ENCODE peak calls at places on chromosomes 2 and 18, in seven cellular contexts. P is suprapubic skin, F is thoracic aorta, C is uterus, Z is cardiac muscle cell, O is dorsolateral prefrontal cortex, Q is WERI-Rb-1. L is an unnamed sample.

GRCh38 chr2:144950874-144951560 is 431.1 kb upstream of the ZEB2 start:
- DNase-seq in P (no peak), F (no peak), C (no peak), Z (peak; percentile 88), O (no peak), Q (no peak), L (peak; percentile 90)

GRCh38 chr18:77366725-77367641 is 117.3 kb downstream of the GALR1 start:
- DNase-seq in P (no peak), F (no peak), C (peak; percentile 34), Z (peak; percentile 2), O (peak; percentile 48), Q (peak; percentile 95), L (peak; percentile 5)

GRCh38 chr2:145597809-145598208 is 1077.9 kb upstream of the ZEB2 start:
- DNase-seq in P (no peak), F (no peak), C (no peak), Z (peak; percentile 85), O (no peak), Q (no peak), L (peak; percentile 18)

GRCh38 chr2:128425731-128426620 is 107.3 kb upstream of the HS6ST1 start:
- DNase-seq in P (peak; percentile 42), F (no peak), C (peak; percentile 8), Z (peak; percentile 51), O (peak; percentile 22), Q (peak; percentile 3), L (peak; percentile 18)

GRCh38 chr2:59150430-59150829 is 909.3 kb upstream of the FANCL start:
- DNase-seq in P (no peak), F (no peak), C (no peak), Z (no peak), O (no peak), Q (no peak), L (peak; percentile 48)

GRCh38 chr2:42927334-42928160 is 135.2 kb upstream of the HAAO start:
- DNase-seq in P (no peak), F (no peak), C (peak; percentile 49), Z (no peak), O (no peak), Q (no peak), L (no peak)

GRCh38 chr2:160096414-160096813 is 34.0 kb upstream of the PLA2R1 start:
- DNase-seq in P (no peak), F (no peak), C (no peak), Z (no peak), O (no peak), Q (no peak), L (peak; percentile 85)

GRCh38 chr18:36186461-36187137 is 698 bp upstream of the MOCOS start:
- DNase-seq in P (peak; percentile 68), F (no peak), C (peak; percentile 30), Z (peak; percentile 40), O (no peak), Q (no peak), L (no peak)

GRCh38 chr2:7014201-7014640 is 97.0 kb downstream of the RNF144A start:
- DNase-seq in P (no peak), F (no peak), C (no peak), Z (peak; percentile 51), O (peak; percentile 66), Q (peak; percentile 83), L (no peak)

GRCh38 chr18:25350561-25351201 is 1.3 kb downstream of the ZNF521 start:
- DNase-seq in P (peak; percentile 75), F (no peak), C (peak; percentile 69), Z (peak; percentile 65), O (peak; percentile 34), Q (peak; percentile 9), L (no peak)

GRCh38 chr2:8222979-8223730 is 458.7 kb upstream of the ID2 start:
- DNase-seq in P (no peak), F (no peak), C (no peak), Z (no peak), O (no peak), Q (no peak), L (no peak)

GRCh38 chr2:70094171-70094977 is 7.1 kb downstream of the PCBP1 start:
- DNase-seq in P (no peak), F (no peak), C (no peak), Z (no peak), O (no peak), Q (no peak), L (no peak)

GRCh38 chr18:49786019-49786720 is 27.2 kb downstream of the ACAA2 start:
- DNase-seq in P (no peak), F (no peak), C (no peak), Z (no peak), O (no peak), Q (no peak), L (no peak)

GRCh38 chr18:49788327-49788908 is 24.9 kb downstream of the ACAA2 start:
- DNase-seq in P (no peak), F (no peak), C (no peak), Z (no peak), O (no peak), Q (no peak), L (peak; percentile 45)

GRCh38 chr18:49778826-49779465 is 34.4 kb downstream of the ACAA2 start:
- DNase-seq in P (no peak), F (no peak), C (no peak), Z (peak; percentile 42), O (no peak), Q (peak; percentile 70), L (peak; percentile 88)

DNA sequence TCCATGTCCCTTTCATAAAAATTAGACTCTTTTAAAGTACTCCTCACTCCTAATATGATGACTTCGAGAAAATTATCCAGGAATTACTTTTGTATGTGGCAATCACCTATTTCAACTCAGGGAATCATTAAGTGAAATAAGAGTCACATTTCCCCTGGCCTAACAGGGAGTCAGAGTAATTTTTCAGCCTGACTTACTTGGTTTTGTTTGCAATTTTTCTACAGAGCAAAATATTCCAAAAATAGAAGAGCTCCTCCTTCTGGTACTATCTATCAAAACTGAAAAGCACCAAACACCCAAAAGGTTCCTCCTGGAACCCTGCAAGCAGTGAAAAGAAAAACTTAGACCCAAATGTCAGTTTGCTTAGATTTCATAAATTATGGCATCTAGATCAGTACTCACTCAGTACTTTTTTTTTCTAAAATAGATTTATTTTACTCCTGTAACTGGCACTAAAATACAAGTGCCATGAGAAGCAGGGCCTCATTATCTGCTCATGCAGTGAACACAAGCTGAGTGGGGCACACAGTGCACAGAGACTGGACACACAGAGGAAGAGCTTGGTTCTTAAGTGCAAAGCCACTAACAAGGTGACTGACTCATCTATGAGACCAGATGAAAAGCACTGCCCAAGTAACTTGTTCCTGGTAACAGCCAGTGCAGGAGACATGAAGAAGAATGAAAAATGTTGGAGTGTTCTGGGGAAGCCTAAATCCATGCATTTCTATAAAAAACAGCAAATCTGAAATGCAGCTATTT is 28.7 kb downstream of the ACAA2 start:
- DNase-seq in P (no peak), F (no peak), C (no peak), Z (no peak), O (no peak), Q (no peak), L (peak; percentile 59)
- TF ChIP-seq CTCF in P (no peak), F (no peak), C (no peak), Z (peak; percentile 34), O (peak; percentile 19), Q (peak; percentile 5), L (peak; percentile 9)

DNA sequence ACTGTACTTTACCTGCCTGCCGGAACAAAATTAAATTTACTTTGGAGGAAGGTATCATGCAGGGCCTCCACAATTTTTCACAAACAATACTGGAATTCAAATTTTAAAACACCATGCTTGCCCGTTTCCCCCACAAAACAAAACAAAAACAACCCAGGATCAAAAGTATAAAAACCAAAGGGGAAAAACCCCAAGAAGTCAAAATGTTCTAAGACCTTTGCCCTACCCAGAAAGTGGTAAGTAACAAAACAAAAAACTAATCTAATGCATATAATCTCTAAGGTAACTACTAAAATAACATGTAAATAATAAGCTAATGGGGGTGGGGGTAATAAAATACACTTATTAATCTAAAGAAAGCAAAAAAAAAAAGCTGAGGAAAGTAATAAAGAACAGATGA is 60.5 kb downstream of the CUL3 start:
- DNase-seq in P (no peak), F (no peak), C (no peak), Z (no peak), O (no peak), Q (no peak), L (no peak)
- TF ChIP-seq CTCF in P (no peak), F (no peak), C (no peak), Z (no peak), O (no peak), Q (no peak), L (no peak)

GRCh38 chr2:217030081-217030480 is 170.2 kb upstream of the TNP1 start:
- DNase-seq in P (no peak), F (no peak), C (no peak), Z (no peak), O (no peak), Q (no peak), L (no peak)

GRCh38 chr2:217026161-217026560 is 166.3 kb upstream of the TNP1 start:
- DNase-seq in P (no peak), F (no peak), C (no peak), Z (no peak), O (no peak), Q (no peak), L (no peak)

GRCh38 chr2:217026570-217026969 is 166.7 kb upstream of the TNP1 start:
- DNase-seq in P (no peak), F (no peak), C (no peak), Z (no peak), O (no peak), Q (no peak), L (no peak)

GRCh38 chr2:217023611-217024010 is 163.7 kb upstream of the TNP1 start:
- DNase-seq in P (no peak), F (no peak), C (no peak), Z (no peak), O (no peak), Q (no peak), L (peak; percentile 54)

GRCh38 chr2:217027414-217027813 is 167.6 kb upstream of the TNP1 start:
- DNase-seq in P (no peak), F (no peak), C (no peak), Z (no peak), O (no peak), Q (no peak), L (peak; percentile 6)
- TF ChIP-seq CTCF in P (no peak), F (no peak), C (no peak), Z (no peak), O (no peak), Q (no peak), L (no peak)

GRCh38 chr2:85237849-85238570 is 89.8 kb downstream of the TGOLN2 start:
- DNase-seq in P (no peak), F (no peak), C (no peak), Z (no peak), O (no peak), Q (no peak), L (peak; percentile 86)

GRCh38 chr2:85236107-85236506 is 91.7 kb downstream of the TGOLN2 start:
- DNase-seq in P (no peak), F (no peak), C (no peak), Z (no peak), O (no peak), Q (no peak), L (no peak)

GRCh38 chr2:85231952-85232351 is 95.8 kb downstream of the TGOLN2 start:
- DNase-seq in P (no peak), F (no peak), C (no peak), Z (no peak), O (no peak), Q (no peak), L (no peak)

GRCh38 chr2:85235281-85235680 is 92.5 kb downstream of the TGOLN2 start:
- DNase-seq in P (no peak), F (no peak), C (no peak), Z (no peak), O (no peak), Q (no peak), L (no peak)

DNA sequence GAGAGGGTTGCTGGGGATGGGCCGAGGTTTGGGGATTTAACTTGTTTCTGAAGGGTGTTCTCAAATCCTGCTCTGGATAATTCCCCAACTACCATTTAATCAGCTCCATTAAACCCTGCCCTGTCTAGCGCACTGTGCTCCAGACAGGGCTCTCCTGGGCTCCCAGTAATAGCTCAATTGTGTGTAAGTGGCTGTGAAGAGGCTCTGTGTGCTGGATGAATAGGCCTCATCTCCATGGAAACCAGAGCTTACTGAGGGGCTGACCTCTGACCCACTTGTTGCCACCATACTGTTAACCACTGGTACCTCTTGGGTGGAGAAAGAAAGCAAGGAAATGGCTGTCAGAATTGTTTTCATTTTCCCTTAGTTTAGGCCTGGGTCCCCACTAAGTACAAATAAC is 92.9 kb downstream of the TGOLN2 start:
- DNase-seq in P (no peak), F (no peak), C (no peak), Z (no peak), O (no peak), Q (no peak), L (no peak)
- TF ChIP-seq CTCF in P (no peak), F (no peak), C (no peak), Z (no peak), O (no peak), Q (no peak), L (no peak)

L was measured in bronchial epithelial cell.